ENCODE peak calls at places on chromosomes 12 and 14, in five cellular contexts. N is cardiac fibroblast; E is stimulated activated CD8-positive, alpha-beta memory T cell treated with anti-CD3 and anti-CD28 coated beads, Interleukin-4, amount 100 ng/mL, for 1 hour; J is MG63; C is activated T-cell treated with anti-CD3 and anti-CD28 coated beads for 1 hour. L is an unnamed sample.

GRCh38 chr12:75969768-75970167 is 61.8 kb downstream of the PHLDA1 start:
- DNase-seq in N (no peak), E (no peak), J (no peak), C (no peak), L (no peak)

GRCh38 chr12:85244561-85244960 is 35.5 kb upstream of the ALX1 start:
- DNase-seq in N (no peak), E (no peak), J (no peak), C (no peak), L (no peak)

GRCh38 chr12:45731376-45731775 is 1.9 kb downstream of the ARID2 start:
- DNase-seq in N (no peak), E (no peak), J (no peak), C (no peak), L (no peak)

GRCh38 chr12:38921025-38921677 is 15.8 kb upstream of the CPNE8 start:
- DNase-seq in N (peak), E (no peak), J (peak), C (no peak), L (no peak)

GRCh38 chr14:83133986-83134664 is 1600.5 kb upstream of the SEL1L start:
- DNase-seq in N (no peak), E (no peak), J (no peak), C (no peak), L (no peak)

GRCh38 chr14:75437201-75438143 is 9.7 kb downstream of the JDP2 start:
- DNase-seq in N (no peak), E (no peak), J (no peak), C (no peak), L (no peak)

GRCh38 chr14:83706555-83706954 is 1823.4 kb upstream of the FLRT2 start:
- DNase-seq in N (no peak), E (no peak), J (peak), C (no peak), L (no peak)

GRCh38 chr12:125775507-125775906 is 710.3 kb downstream of the AACS start:
- DNase-seq in N (no peak), E (no peak), J (no peak), C (no peak), L (no peak)

GRCh38 chr12:93311827-93312226 is 65.9 kb upstream of the NUDT4 start:
- DNase-seq in N (no peak), E (no peak), J (no peak), C (no peak), L (no peak)

GRCh38 chr14:90615444-90616095 is 200.7 kb downstream of the TTC7B start:
- DNase-seq in N (no peak), E (no peak), J (no peak), C (no peak), L (no peak)

GRCh38 chr12:121628536-121628935 is 2.2 kb downstream of the ORAI1 start:
- DNase-seq in N (no peak), E (no peak), J (no peak), C (no peak), L (no peak)

GRCh38 chr12:116736962-116737773 is 701 bp downstream of the SPRING1 start:
- DNase-seq in N (no peak), E (no peak), J (peak), C (no peak), L (no peak)

GRCh38 chr12:18103624-18104023 is 13.6 kb upstream of the RERGL start:
- DNase-seq in N (no peak), E (no peak), J (no peak), C (no peak), L (no peak)

GRCh38 chr12:46259071-46259470 is 9.8 kb downstream of the SLC38A1 start:
- DNase-seq in N (no peak), E (no peak), J (no peak), C (no peak), L (no peak)

GRCh38 chr14:25237845-25238244 is 187.9 kb upstream of the STXBP6 start:
- DNase-seq in N (peak), E (no peak), J (peak), C (no peak), L (no peak)

GRCh38 chr12:4807813-4808212 is 87.6 kb downstream of the GALNT8 start:
- DNase-seq in N (no peak), E (no peak), J (no peak), C (no peak), L (no peak)

GRCh38 chr14:59601056-59601455 is 24.4 kb upstream of the CCDC175 start:
- DNase-seq in N (no peak), E (no peak), J (no peak), C (no peak), L (no peak)

GRCh38 chr12:6253278-6253677 is 53.1 kb downstream of the CD9 start:
- DNase-seq in N (no peak), E (no peak), J (no peak), C (no peak), L (no peak)

GRCh38 chr12:112182499-112182898 is 57.1 kb downstream of the TRAFD1 start:
- DNase-seq in N (peak), E (no peak), J (no peak), C (no peak), L (no peak)

GRCh38 chr14:105041841-105042765 is 21.2 kb upstream of the CDCA4 start:
- DNase-seq in N (no peak), E (no peak), J (peak), C (no peak), L (no peak)

GRCh38 chr14:34496679-34497513 is 34.9 kb upstream of the SPTSSA start:
- DNase-seq in N (peak), E (no peak), J (peak), C (no peak), L (no peak)

GRCh38 chr14:55099741-55100140 is 29.3 kb upstream of the LGALS3 start:
- DNase-seq in N (peak), E (no peak), J (peak), C (no peak), L (no peak)

GRCh38 chr14:100065161-100065871 is at the start of gene EVL:
- DNase-seq in N (no peak), E (peak), J (no peak), C (peak), L (no peak)

GRCh38 chr12:93638095-93638494 is 39.1 kb upstream of the CRADD start:
- DNase-seq in N (no peak), E (no peak), J (no peak), C (no peak), L (no peak)

GRCh38 chr12:77179515-77179914 is 114.1 kb upstream of the E2F7 start:
- DNase-seq in N (no peak), E (no peak), J (no peak), C (no peak), L (no peak)

GRCh38 chr12:49400304-49400703 is 33.0 kb downstream of the SPATS2 start:
- DNase-seq in N (no peak), E (no peak), J (no peak), C (no peak), L (no peak)

GRCh38 chr12:94074970-94075695 is 73.2 kb upstream of the PLXNC1 start:
- DNase-seq in N (peak), E (no peak), J (peak), C (no peak), L (no peak)

GRCh38 chr12:103680591-103681065 is 93.6 kb downstream of the STAB2 start:
- DNase-seq in N (peak), E (no peak), J (no peak), C (no peak), L (no peak)

GRCh38 chr14:35495278-35495677 is 38.7 kb upstream of the INSM2 start:
- DNase-seq in N (no peak), E (no peak), J (no peak), C (no peak), L (no peak)

GRCh38 chr12:69985656-69986055 is 160.6 kb downstream of the MYRFL start:
- DNase-seq in N (no peak), E (no peak), J (peak), C (no peak), L (no peak)

GRCh38 chr12:22101749-22102243 is 55.8 kb downstream of the CMAS start:
- DNase-seq in N (peak), E (no peak), J (peak), C (no peak), L (no peak)

GRCh38 chr12:96078281-96078761 is 42.9 kb upstream of the LTA4H start:
- DNase-seq in N (peak), E (no peak), J (no peak), C (no peak), L (no peak)

GRCh38 chr14:93984987-93985410 is 8.6 kb upstream of the ASB2 start:
- DNase-seq in N (peak), E (no peak), J (peak), C (no peak), L (no peak)

GRCh38 chr14:78970677-78971076 is 800.5 kb downstream of the NRXN3 start:
- DNase-seq in N (no peak), E (no peak), J (no peak), C (no peak), L (no peak)

GRCh38 chr14:53953828-53954550 is 2.6 kb downstream of the BMP4 start:
- DNase-seq in N (peak), E (no peak), J (peak), C (no peak), L (no peak)

GRCh38 chr12:1474059-1474537 is 120.3 kb downstream of the FBXL14 start:
- DNase-seq in N (peak), E (no peak), J (peak), C (no peak), L (no peak)

GRCh38 chr12:52086366-52086765 is 6.9 kb downstream of the SMIM41 start:
- DNase-seq in N (no peak), E (no peak), J (no peak), C (no peak), L (no peak)

GRCh38 chr14:98733536-98733935 is 538.5 kb downstream of the BCL11B start:
- DNase-seq in N (no peak), E (no peak), J (no peak), C (no peak), L (no peak)

L was measured in cortex of kidney.